ENCODE peak calls at places on chromosomes 16 and 17, in four cellular contexts. V is right atrium auricular region, E is A549, B is heart left ventricle. Y is an unnamed sample.

GRCh38 chr16:17518441-17518840 is 47.7 kb upstream of the XYLT1 start:
- DNase-seq in E (no peak), V (no peak), B (no peak), Y (no peak)

GRCh38 chr17:27413295-27413694 is 43.0 kb upstream of the KSR1 start:
- DNase-seq in B (no peak), V (no peak), E (no peak), Y (no peak)

GRCh38 chr17:42354956-42355843 is 33.0 kb downstream of the STAT3 start:
- DNase-seq in B (no peak), E (no peak), V (no peak), Y (no peak)

GRCh38 chr17:79215631-79216030 is 141.0 kb downstream of the ENGASE start:
- DNase-seq in B (no peak), E (no peak), V (no peak), Y (no peak)

GRCh38 chr17:16040710-16041251 is 41.2 kb downstream of the TTC19 start:
- DNase-seq in E (no peak), V (no peak), B (no peak), Y (no peak)

GRCh38 chr17:27601069-27601974 is 29.7 kb upstream of the LGALS9 start:
- DNase-seq in V (peak; percentile 91), B (peak; percentile 74), E (peak; percentile 81), Y (peak; percentile 60)

GRCh38 chr17:29393451-29393850 is 3.3 kb downstream of the TAOK1 start:
- DNase-seq in V (no peak), B (no peak), E (no peak), Y (no peak)

GRCh38 chr17:80831481-80831880 is 160.2 kb upstream of the CHMP6 start:
- DNase-seq in V (no peak), E (no peak), B (no peak), Y (no peak)

GRCh38 chr17:73952498-73953205 is 250.8 kb upstream of the RPL38 start:
- DNase-seq in B (peak; percentile 18), V (no peak), E (peak; percentile 82), Y (no peak)

GRCh38 chr17:81309859-81310839 is 15.0 kb upstream of the SLC38A10 start:
- DNase-seq in V (no peak), B (no peak), E (no peak), Y (no peak)

GRCh38 chr16:2078096-2078495 is 30.3 kb downstream of the TSC2 start:
- DNase-seq in V (no peak), E (no peak), B (no peak), Y (no peak)
- H3K9me3 ChIP-seq in V (no peaks in the 10 kb centered on the region), E (no peaks in the 10 kb centered on the region), B (no peaks in the 10 kb centered on the region), Y (no peaks in the 10 kb centered on the region)

GRCh38 chr16:35255186-35255803 is 1795.9 kb downstream of the TP53TG3F start:
- DNase-seq in E (no peak), B (no peak), V (no peak), Y (no peak)
- H3K9me3 ChIP-seq in E (peaks cover 3% of the 10 kb centered on the region), B (no peaks in the 10 kb centered on the region), V (no peaks in the 10 kb centered on the region), Y (no peaks in the 10 kb centered on the region)

GRCh38 chr16:3388325-3388724 is 12.5 kb downstream of the ZSCAN32 start:
- DNase-seq in V (no peak), E (no peak), B (no peak), Y (no peak)

GRCh38 chr16:3377917-3378316 is 22.2 kb downstream of the OR2C1 start:
- DNase-seq in V (no peak), B (no peak), E (no peak), Y (no peak)

DNA sequence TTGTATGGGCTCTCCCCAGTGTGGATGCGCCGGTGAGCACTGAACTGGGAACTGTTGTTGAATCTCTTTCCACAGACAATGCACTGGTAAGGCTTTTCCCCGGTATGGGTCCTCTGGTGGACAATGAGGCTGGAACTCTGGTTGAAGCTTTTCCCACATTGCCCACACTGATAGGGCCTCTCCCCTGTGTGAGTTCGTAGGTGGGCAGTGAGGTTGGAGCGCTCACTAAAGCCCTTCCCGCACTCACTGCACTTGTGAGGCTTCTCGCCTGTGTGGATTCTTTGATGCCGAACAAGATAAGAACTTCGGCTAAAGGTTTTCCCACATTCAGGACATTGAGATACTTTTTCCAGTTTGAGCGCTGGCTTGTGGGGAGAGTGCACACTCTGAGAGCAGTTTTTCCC is 17.8 kb downstream of the ZSCAN32 start:
- DNase-seq in E (no peak), B (no peak), V (no peak), Y (no peak)
- H3K9me3 ChIP-seq in E (peaks cover 88% of the 10 kb centered on the region), B (peaks cover 24% of the 10 kb centered on the region), V (peaks cover 94% of the 10 kb centered on the region), Y (peaks cover 52% of the 10 kb centered on the region)

GRCh38 chr16:60180609-60181008 is 1446.5 kb upstream of the GOT2 start:
- DNase-seq in V (no peak), E (no peak), B (no peak), Y (no peak)

DNA sequence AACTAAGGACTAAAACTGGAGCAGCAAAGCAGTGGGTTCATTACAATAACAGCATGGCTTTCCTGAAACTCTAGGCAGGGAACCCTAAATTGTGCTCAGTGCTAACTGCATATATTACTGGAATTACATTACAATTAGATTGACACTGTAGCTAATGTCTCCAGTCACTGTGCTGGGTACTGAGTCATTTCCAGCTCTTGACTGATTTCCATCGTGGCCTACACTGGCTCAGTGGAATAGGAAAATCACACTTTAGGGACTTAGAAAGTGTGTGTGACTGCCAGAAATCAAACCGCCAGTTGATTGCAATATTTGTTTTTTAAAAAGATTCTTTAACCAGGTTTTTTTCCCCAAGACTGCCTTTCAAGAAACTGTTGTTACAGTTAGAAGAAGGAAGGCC is 1447.4 kb upstream of the GOT2 start:
- DNase-seq in V (no peak), B (no peak), E (no peak), Y (no peak)
- H3K9me3 ChIP-seq in V (no peaks in the 10 kb centered on the region), B (no peaks in the 10 kb centered on the region), E (no peaks in the 10 kb centered on the region), Y (no peaks in the 10 kb centered on the region)

GRCh38 chr16:35745821-35746248 is 2286.4 kb downstream of the TP53TG3F start:
- DNase-seq in E (no peak), V (peak; percentile 47), B (no peak), Y (no peak)

GRCh38 chr16:35748621-35749252 is 2289.3 kb downstream of the TP53TG3F start:
- DNase-seq in B (no peak), E (no peak), V (peak; percentile 21), Y (no peak)

GRCh38 chr16:35747658-35748455 is 2288.4 kb downstream of the TP53TG3F start:
- DNase-seq in V (peak; percentile 28), B (no peak), E (no peak), Y (no peak)

GRCh38 chr16:35746281-35746962 is 2287.0 kb downstream of the TP53TG3F start:
- DNase-seq in B (no peak), V (peak; percentile 21), E (no peak), Y (no peak)

GRCh38 chr16:35746963-35747657 is 2287.7 kb downstream of the TP53TG3F start:
- DNase-seq in E (no peak), B (no peak), V (peak; percentile 30), Y (no peak)
- H3K9me3 ChIP-seq in E (no peaks in the 10 kb centered on the region), B (no peaks in the 10 kb centered on the region), V (no peaks in the 10 kb centered on the region), Y (no peaks in the 10 kb centered on the region)

GRCh38 chr16:13397126-13397525 is 495.7 kb downstream of the SHISA9 start:
- DNase-seq in E (no peak), B (no peak), V (no peak), Y (no peak)
- H3K9me3 ChIP-seq in E (no peaks in the 10 kb centered on the region), B (no peaks in the 10 kb centered on the region), V (no peaks in the 10 kb centered on the region), Y (no peaks in the 10 kb centered on the region)

DNA sequence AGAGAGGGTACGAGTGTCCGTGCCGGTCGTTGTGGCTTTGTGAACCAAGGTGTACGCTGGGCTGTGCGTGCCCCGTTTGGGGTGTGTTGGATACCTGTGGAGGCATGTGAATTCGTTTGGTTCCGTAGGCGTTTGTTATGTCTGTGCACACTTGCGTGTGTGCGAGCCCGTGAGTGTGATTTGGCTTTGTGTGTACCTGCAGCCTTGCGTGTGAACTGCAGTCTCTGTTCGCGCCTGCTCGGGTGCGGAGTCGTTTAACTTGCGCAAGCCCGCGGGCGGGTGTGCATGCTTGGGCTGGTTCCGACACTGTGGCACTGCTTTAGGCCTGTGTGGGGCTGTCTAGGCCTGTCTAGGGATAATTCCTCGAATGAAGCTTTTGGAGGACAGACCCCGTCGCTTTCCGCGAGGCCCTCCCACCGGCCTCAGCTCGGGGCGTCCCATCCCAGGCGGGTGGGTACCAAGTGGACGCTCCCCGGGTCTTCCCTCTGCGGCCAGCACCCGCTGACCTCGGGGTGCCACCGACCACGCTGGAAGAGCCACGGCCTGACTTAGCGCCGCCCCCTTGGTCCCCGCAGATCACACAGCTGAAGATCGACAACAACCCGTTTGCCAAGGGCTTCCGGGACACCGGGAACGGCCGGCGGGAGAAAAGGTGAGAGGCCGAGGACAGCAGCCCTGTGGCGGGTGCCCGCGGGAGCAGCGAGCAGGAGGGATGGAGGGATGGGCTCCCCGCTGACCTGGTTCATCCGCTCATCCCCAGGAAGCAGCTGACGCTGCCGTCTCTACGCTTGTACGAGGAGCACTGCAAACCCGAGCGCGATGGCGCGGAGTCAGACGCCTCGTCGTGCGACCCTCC is 4.4 kb downstream of the TBX2 start:
- DNase-seq in B (no peak), E (no peak), V (no peak), Y (no peak)
- H3K9me3 ChIP-seq in B (no peaks in the 10 kb centered on the region), E (no peaks in the 10 kb centered on the region), V (no peaks in the 10 kb centered on the region), Y (no peaks in the 10 kb centered on the region)

GRCh38 chr16:35252356-35252936 is 1793.0 kb downstream of the TP53TG3F start:
- DNase-seq in B (no peak), V (no peak), E (no peak), Y (no peak)

GRCh38 chr16:35258381-35258780 is 1799.0 kb downstream of the TP53TG3F start:
- DNase-seq in B (no peak), V (no peak), E (no peak), Y (no peak)

GRCh38 chr16:35255816-35256215 is 1796.4 kb downstream of the TP53TG3F start:
- DNase-seq in V (no peak), E (no peak), B (no peak), Y (no peak)
- H3K9me3 ChIP-seq in V (no peaks in the 10 kb centered on the region), E (peaks cover 3% of the 10 kb centered on the region), B (no peaks in the 10 kb centered on the region), Y (no peaks in the 10 kb centered on the region)

Y was measured in T-helper 17 cell.